ENCODE peak calls at places on chromosome 21, in eight cellular contexts. Z is HL-60; X is posterior cingulate gyrus; H is occipital lobe; D is stomach; S is activated CD8-positive, alpha-beta memory T cell treated with anti-CD3 and anti-CD28 coated beads for 4 hours; P is astrocyte; T is NCI-H510A treated with DMSO at 0.1 percent for 48 hours. B is an unnamed sample.

GRCh38 chr21:33289199-33289819 is 23.1 kb downstream of the IL10RB start:
- DNase-seq in Z (no peak), X (no peak), H (no peak), D (no peak), S (no peak), P (peak), T (no peak), B (no peak)

GRCh38 chr21:33817663-33818433 is 97.8 kb downstream of the ATP5PO start:
- DNase-seq in Z (peak), X (no peak), H (no peak), D (no peak), S (no peak), P (no peak), T (no peak), B (no peak)

GRCh38 chr21:30306821-30307330 is 13.2 kb downstream of the KRTAP26-1 start:
- DNase-seq in Z (no peak), X (no peak), H (no peak), D (peak), S (no peak), P (no peak), T (no peak), B (no peak)

GRCh38 chr21:26888256-26888655 is 43.0 kb upstream of the ADAMTS1 start:
- DNase-seq in Z (no peak), X (no peak), H (no peak), D (no peak), S (no peak), P (peak), T (no peak), B (no peak)

GRCh38 chr21:40404319-40404906 is 442.5 kb downstream of the DSCAM start:
- DNase-seq in Z (no peak), X (no peak), H (peak), D (no peak), S (no peak), P (peak), T (peak), B (no peak)

GRCh38 chr21:35024475-35024874 is 24.6 kb downstream of the RUNX1 start:
- DNase-seq in Z (no peak), X (no peak), H (no peak), D (no peak), S (no peak), P (no peak), T (no peak), B (no peak)

GRCh38 chr21:14916676-14917141 is 148.1 kb downstream of the NRIP1 start:
- DNase-seq in Z (no peak), X (no peak), H (no peak), D (no peak), S (no peak), P (peak), T (no peak), B (no peak)

GRCh38 chr21:26933448-26933847 is 33.4 kb downstream of the ADAMTS5 start:
- DNase-seq in Z (no peak), X (no peak), H (no peak), D (no peak), S (no peak), P (no peak), T (no peak), B (no peak)

GRCh38 chr21:44337941-44338895 is 972 bp downstream of the CFAP410 start:
- DNase-seq in Z (peak), X (no peak), H (no peak), D (peak), S (no peak), P (peak), T (peak), B (no peak)

GRCh38 chr21:44477712-44478111 is 22.4 kb downstream of the LRRC3 start:
- DNase-seq in Z (no peak), X (peak), H (no peak), D (no peak), S (no peak), P (no peak), T (no peak), B (no peak)

GRCh38 chr21:46227811-46228344 is 696 bp downstream of the LSS start:
- DNase-seq in Z (no peak), X (no peak), H (no peak), D (no peak), S (no peak), P (no peak), T (no peak), B (no peak)

B was measured in SIG-M5.